ENCODE peak calls at places on chromosomes 13 and 19, in four cellular contexts. E is pancreas, J is AG04449, G is astrocyte of the cerebellum. F is an unnamed sample.

GRCh38 chr13:85508683-85509329 is 290.4 kb downstream of the SLITRK6 start:
- DNase-seq in E (peak), J (no peak), G (no peak), F (no peak)

GRCh38 chr13:95530178-95530577 is 22.3 kb upstream of the CLDN10 start:
- DNase-seq in E (no peak), J (no peak), G (peak), F (peak)

GRCh38 chr19:13611596-13611995 is 105.3 kb upstream of the CACNA1A start:
- DNase-seq in E (no peak), J (no peak), G (no peak), F (no peak)

GRCh38 chr13:109835321-109835720 is 48.9 kb upstream of the IRS2 start:
- DNase-seq in E (no peak), J (no peak), G (no peak), F (no peak)

GRCh38 chr19:14021474-14021873 is 6.5 kb upstream of the RLN3 start:
- DNase-seq in E (no peak), J (no peak), G (no peak), F (no peak)

GRCh38 chr19:4966591-4966990 is 2.3 kb upstream of the KDM4B start:
- DNase-seq in E (no peak), J (no peak), G (no peak), F (no peak)

GRCh38 chr13:22107549-22107948 is 436.7 kb downstream of the FGF9 start:
- DNase-seq in E (no peak), J (no peak), G (no peak), F (no peak)

GRCh38 chr19:42370667-42371066 is 19.4 kb downstream of the CNFN start:
- DNase-seq in E (no peak), J (no peak), G (no peak), F (no peak)

GRCh38 chr13:33183431-33184130 is 102.0 kb downstream of the STARD13 start:
- DNase-seq in E (no peak), J (no peak), G (no peak), F (no peak)

GRCh38 chr13:22040810-22041364 is 370.0 kb downstream of the FGF9 start:
- DNase-seq in E (no peak), J (no peak), G (no peak), F (no peak)

GRCh38 chr13:83503424-83503823 is 378.9 kb downstream of the SLITRK1 start:
- DNase-seq in E (no peak), J (peak), G (peak), F (no peak)

GRCh38 chr19:16308081-16308480 is 16.5 kb upstream of the KLF2 start:
- DNase-seq in E (no peak), J (no peak), G (no peak), F (no peak)

GRCh38 chr13:73499685-73500084 is 440.9 kb downstream of the KLF5 start:
- DNase-seq in E (no peak), J (no peak), G (no peak), F (no peak)

GRCh38 chr19:10876459-10877240 is 5.3 kb downstream of the CARM1 start:
- DNase-seq in E (no peak), J (no peak), G (no peak), F (no peak)

GRCh38 chr13:94968040-94968756 is 255.9 kb upstream of the SOX21 start:
- DNase-seq in E (peak), J (no peak), G (no peak), F (no peak)

GRCh38 chr19:31099470-31100190 is 249.6 kb downstream of the TSHZ3 start:
- DNase-seq in E (no peak), J (no peak), G (no peak), F (no peak)

GRCh38 chr13:95447766-95448165 is 104.8 kb upstream of the CLDN10 start:
- DNase-seq in E (no peak), J (no peak), G (no peak), F (no peak)

GRCh38 chr13:110301606-110302131 is 5.3 kb downstream of the COL4A1 start:
- DNase-seq in E (no peak), J (peak), G (no peak), F (no peak)

GRCh38 chr19:47210689-47211316 is 20.2 kb downstream of the BBC3 start:
- DNase-seq in E (no peak), J (no peak), G (peak), F (peak)

GRCh38 chr13:99471231-99472202 is 29.8 kb upstream of the TM9SF2 start:
- DNase-seq in E (no peak), J (no peak), G (no peak), F (no peak)

GRCh38 chr19:14553939-14554243 is 18.0 kb downstream of the NDUFB7 start:
- DNase-seq in E (no peak), J (no peak), G (no peak), F (no peak)

GRCh38 chr13:109743706-109744453 is 42.5 kb downstream of the IRS2 start:
- DNase-seq in E (no peak), J (no peak), G (no peak), F (no peak)

GRCh38 chr19:2494447-2495129 is 18.7 kb downstream of the GADD45B start:
- DNase-seq in E (peak), J (no peak), G (peak), F (peak)

GRCh38 chr13:110435331-110435730 is 126.2 kb downstream of the RAB20 start:
- DNase-seq in E (no peak), J (no peak), G (no peak), F (no peak)

GRCh38 chr19:20503536-20503935 is 62.0 kb downstream of the ZNF737 start:
- DNase-seq in E (no peak), J (peak), G (no peak), F (peak)

GRCh38 chr13:85386424-85386823 is 412.8 kb downstream of the SLITRK6 start:
- DNase-seq in E (no peak), J (no peak), G (no peak), F (no peak)

GRCh38 chr13:29487466-29488454 is 107.7 kb downstream of the SLC7A1 start:
- DNase-seq in E (no peak), J (no peak), G (no peak), F (no peak)

GRCh38 chr19:3007975-3008374 is 21.1 kb downstream of the TLE2 start:
- DNase-seq in E (no peak), J (no peak), G (no peak), F (no peak)

GRCh38 chr19:47781590-47782318 is 3.3 kb downstream of the SELENOW start:
- DNase-seq in E (no peak), J (no peak), G (no peak), F (peak)

GRCh38 chr19:1935484-1936208 is 5.3 kb upstream of the CSNK1G2 start:
- DNase-seq in E (no peak), J (no peak), G (no peak), F (no peak)

GRCh38 chr19:1001538-1002166 is 1.4 kb downstream of the GRIN3B start:
- DNase-seq in E (peak), J (no peak), G (no peak), F (peak)

GRCh38 chr13:79547821-79548220 is 66.9 kb downstream of the NDFIP2 start:
- DNase-seq in E (no peak), J (no peak), G (no peak), F (no peak)

GRCh38 chr19:40357655-40358054 is 9.2 kb downstream of the PLD3 start:
- DNase-seq in E (no peak), J (no peak), G (no peak), F (no peak)

GRCh38 chr19:42606660-42607351 is 12.1 kb upstream of the CEACAM8 start:
- DNase-seq in E (peak), J (no peak), G (no peak), F (peak)

GRCh38 chr13:93746589-93746988 is 520.0 kb downstream of the GPC6 start:
- DNase-seq in E (no peak), J (no peak), G (no peak), F (no peak)

GRCh38 chr19:38321646-38322323 is 2.1 kb downstream of the KCNK6 start:
- DNase-seq in E (no peak), J (no peak), G (no peak), F (no peak)

GRCh38 chr13:50484472-50485113 is 358.9 kb downstream of the DLEU7 start:
- DNase-seq in E (no peak), J (no peak), G (no peak), F (no peak)

GRCh38 chr19:4206818-4207484 is 22.4 kb upstream of the EBI3 start:
- DNase-seq in E (no peak), J (no peak), G (no peak), F (no peak)

GRCh38 chr19:31533114-31533513 is 183.9 kb upstream of the TSHZ3 start:
- DNase-seq in E (no peak), J (no peak), G (no peak), F (no peak)

GRCh38 chr13:99380402-99380801 is 73.2 kb upstream of the GPR183 start:
- DNase-seq in E (no peak), J (no peak), G (no peak), F (no peak)

DNA sequence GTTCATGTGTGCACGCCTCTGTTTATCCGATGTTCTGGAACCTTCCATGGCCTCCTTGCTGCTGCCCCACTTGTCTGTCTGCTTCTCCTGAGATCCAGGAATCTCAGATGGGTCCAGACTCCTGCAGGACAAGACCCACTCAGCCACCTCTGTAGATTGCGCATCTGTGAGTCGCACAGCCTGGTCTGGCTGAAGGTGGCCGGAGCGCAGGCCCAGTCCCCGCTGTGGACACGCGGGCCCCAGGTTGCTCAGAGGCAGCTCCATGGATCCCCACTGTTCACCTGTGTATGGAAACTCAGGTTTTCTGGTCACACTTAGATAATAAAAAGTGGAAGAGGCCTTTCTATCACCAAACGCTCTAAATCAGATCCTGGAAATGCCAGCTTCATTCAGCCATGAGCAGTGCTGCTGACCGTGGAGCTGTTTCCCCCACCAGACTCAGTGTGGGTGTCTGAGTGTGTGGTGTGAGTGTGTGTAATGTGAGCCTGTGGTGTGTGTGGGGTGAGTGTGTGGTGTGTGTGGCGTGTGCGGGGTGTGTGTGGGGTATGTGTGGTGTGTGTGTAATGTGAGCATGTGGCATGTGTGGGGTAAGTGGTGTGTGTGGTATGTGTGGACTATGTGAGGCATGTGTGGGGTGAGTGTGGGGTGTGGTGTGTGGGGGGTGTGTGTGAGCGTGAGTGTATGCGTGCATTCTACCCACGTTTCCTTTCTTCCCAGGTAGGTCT is 59.5 kb downstream of the MCF2L start:
- DNase-seq in E (peak), J (no peak), G (no peak), F (no peak)
- H3K4me3 ChIP-seq in E (no peak), J (no peak), G (no peak), F (no peak)

GRCh38 chr19:50906217-50906616 is 5.0 kb downstream of the KLK4 start:
- DNase-seq in E (no peak), J (no peak), G (no peak), F (no peak)
- TF ChIP-seq CTCF in E (peak), J (peak), G (peak), F (no peak)

GRCh38 chr19:6273701-6274601 is 5.8 kb downstream of the MLLT1 start:
- DNase-seq in E (peak), J (no peak), G (peak), F (peak)
- H3K4me3 ChIP-seq in E (no peak), J (no peak), G (peak), F (no peak)

GRCh38 chr19:19404879-19405860 is at the start of gene GATAD2A:
- DNase-seq in E (peak), J (no peak), G (peak), F (peak)
- TF ChIP-seq CTCF in E (no peak), J (peak), G (no peak), F (peak)

GRCh38 chr19:28727133-28727834 is 485.7 kb downstream of the UQCRFS1 start:
- DNase-seq in E (no peak), J (no peak), G (peak), F (no peak)
- H3K4me3 ChIP-seq in E (no peak), J (peak), G (peak), F (no peak)

DNA sequence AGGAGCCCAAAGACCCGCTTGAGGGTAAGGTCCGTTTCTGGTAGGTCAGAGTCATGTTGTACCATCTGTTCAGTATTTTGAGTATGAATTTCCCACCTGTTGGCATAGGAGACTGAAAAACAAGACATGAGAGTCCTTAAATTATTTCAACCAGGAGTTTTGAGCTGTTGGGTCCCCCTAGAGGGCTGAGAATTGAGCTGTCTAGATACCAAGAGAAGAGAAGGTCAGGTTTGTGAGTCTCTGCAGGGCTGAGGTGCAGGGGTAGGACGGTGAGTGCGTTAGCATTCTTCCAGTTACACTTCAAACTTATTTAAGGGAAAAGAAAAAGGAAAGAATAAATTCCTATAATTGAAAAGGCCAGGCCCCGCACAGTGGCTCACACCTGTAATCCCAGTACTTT is 5.0 kb downstream of the CBLC start:
- DNase-seq in E (no peak), J (no peak), G (no peak), F (no peak)
- TF ChIP-seq CTCF in E (no peak), J (no peak), G (peak), F (no peak)